ENCODE peak calls at places on chromosomes 6 and 20, in six cellular contexts. O is dermis microvascular lymphatic vessel endothelial cell, M is amniotic stem cell, C is choroid plexus epithelial cell, B is foreskin fibroblast, K is posterior vena cava. X is an unnamed sample.

GRCh38 chr6:53227847-53228246 is 79.2 kb upstream of the GCM1 start:
- DNase-seq in O (no peak), M (no peak), C (no peak), B (no peak), K (no peak), X (no peak)

GRCh38 chr6:43972179-43972914 is 154.9 kb downstream of the MRPL14 start:
- DNase-seq in O (no peak), M (no peak), C (no peak), B (no peak), K (no peak), X (no peak)

GRCh38 chr20:10807013-10807412 is 133.2 kb upstream of the JAG1 start:
- DNase-seq in O (no peak), M (no peak), C (no peak), B (no peak), K (no peak), X (no peak)

GRCh38 chr20:33091693-33092092 is 12.2 kb downstream of the BPIFB4 start:
- DNase-seq in O (no peak), M (no peak), C (no peak), B (no peak), K (peak), X (no peak)

GRCh38 chr6:129893513-129894098 is 32.5 kb upstream of the TMEM244 start:
- DNase-seq in O (peak), M (no peak), C (peak), B (no peak), K (no peak), X (no peak)

GRCh38 chr6:99348823-99349619 is 453 bp downstream of the FAXC start:
- DNase-seq in O (no peak), M (no peak), C (no peak), B (no peak), K (no peak), X (no peak)

GRCh38 chr6:127494240-127494767 is 24.8 kb downstream of the MTCL3 start:
- DNase-seq in O (no peak), M (no peak), C (no peak), B (no peak), K (no peak), X (no peak)

GRCh38 chr6:34795836-34796425 is 4.0 kb downstream of the BLTP3A start:
- DNase-seq in O (peak), M (peak), C (peak), B (peak), K (no peak), X (no peak)

GRCh38 chr20:44626278-44626677 is 25.2 kb downstream of the ADA start:
- DNase-seq in O (no peak), M (no peak), C (no peak), B (no peak), K (no peak), X (no peak)

GRCh38 chr6:31575335-31575901 is at the start of gene TNF:
- DNase-seq in O (no peak), M (no peak), C (no peak), B (no peak), K (peak), X (no peak)

GRCh38 chr6:148757944-148758343 is 11.1 kb downstream of the UST start:
- DNase-seq in O (no peak), M (no peak), C (no peak), B (no peak), K (no peak), X (no peak)

GRCh38 chr20:20780127-20780822 is 67.8 kb upstream of the RALGAPA2 start:
- DNase-seq in O (no peak), M (no peak), C (peak), B (peak), K (peak), X (no peak)